ENCODE peak calls at places on chromosome 10, in four cellular contexts. G is naive thymus-derived CD4-positive, alpha-beta T cell; O is effector memory CD4-positive, alpha-beta T cell; P is CD8-positive, alpha-beta memory T cell. I is an unnamed sample.

GRCh38 chr10:117271427-117271826 is 30.5 kb downstream of the SLC18A2 start:
- DNase-seq in G (no peak), O (no peak), P (no peak), I (no peak)

GRCh38 chr10:70599319-70599718 is 3.2 kb downstream of the PRF1 start:
- DNase-seq in G (no peak), O (no peak), P (no peak), I (no peak)

GRCh38 chr10:87505366-87506113 is 847 bp downstream of the MINPP1 start:
- DNase-seq in G (peak; percentile 11), O (no peak), P (peak; percentile 20), I (peak; percentile 14)

GRCh38 chr10:6222755-6223154 is 20.0 kb downstream of the PFKFB3 start:
- DNase-seq in G (no peak), O (no peak), P (no peak), I (no peak)

GRCh38 chr10:25631471-25631870 is 302.6 kb upstream of the MYO3A start:
- DNase-seq in G (no peak), O (no peak), P (no peak), I (no peak)

GRCh38 chr10:74822583-74823089 is 3.8 kb upstream of the KAT6B start:
- DNase-seq in G (no peak), O (no peak), P (no peak), I (no peak)

GRCh38 chr10:103781329-103782061 is 73.9 kb downstream of the SH3PXD2A start:
- DNase-seq in G (no peak), O (no peak), P (no peak), I (no peak)

GRCh38 chr10:129841071-129841470 is 123.0 kb downstream of the EBF3 start:
- DNase-seq in G (no peak), O (no peak), P (no peak), I (no peak)

GRCh38 chr10:78875932-78876331 is 192.8 kb upstream of the ZMIZ1 start:
- DNase-seq in G (no peak), O (no peak), P (no peak), I (no peak)

GRCh38 chr10:24898501-24898900 is 53.9 kb downstream of the PRTFDC1 start:
- DNase-seq in G (no peak), O (no peak), P (no peak), I (no peak)

GRCh38 chr10:78365711-78366110 is 332.0 kb downstream of the RPS24 start:
- DNase-seq in G (no peak), O (no peak), P (no peak), I (no peak)

GRCh38 chr10:4270116-4270515 is 485.1 kb upstream of the KLF6 start:
- DNase-seq in G (no peak), O (no peak), P (no peak), I (no peak)

GRCh38 chr10:124685251-124685650 is 58.9 kb downstream of the FAM53B start:
- DNase-seq in G (no peak), O (no peak), P (no peak), I (no peak)

GRCh38 chr10:110789604-110790428 is 81.9 kb upstream of the PDCD4 start:
- DNase-seq in G (no peak), O (no peak), P (no peak), I (no peak)

GRCh38 chr10:29955308-29955935 is 104.0 kb downstream of the JCAD start:
- DNase-seq in G (no peak), O (no peak), P (no peak), I (no peak)

GRCh38 chr10:78774999-78775711 is 293.6 kb upstream of the ZMIZ1 start:
- DNase-seq in G (no peak), O (no peak), P (no peak), I (no peak)

GRCh38 chr10:78458983-78459638 is 425.4 kb downstream of the RPS24 start:
- DNase-seq in G (no peak), O (no peak), P (no peak), I (no peak)

GRCh38 chr10:112979927-112980326 is 29.9 kb downstream of the TCF7L2 start:
- DNase-seq in G (no peak), O (no peak), P (no peak), I (no peak)

GRCh38 chr10:72259491-72260214 is 14.1 kb upstream of the DDIT4 start:
- DNase-seq in G (no peak), O (no peak), P (no peak), I (no peak)

GRCh38 chr10:82887488-82887887 is 1012.5 kb downstream of the NRG3 start:
- DNase-seq in G (no peak), O (no peak), P (no peak), I (no peak)

GRCh38 chr10:97028832-97029178 is 157.0 kb downstream of the SLIT1 start:
- DNase-seq in G (no peak), O (no peak), P (no peak), I (no peak)

GRCh38 chr10:34475222-34475621 is 339.9 kb downstream of the PARD3 start:
- DNase-seq in G (no peak), O (no peak), P (no peak), I (no peak)

GRCh38 chr10:11610855-11611247 is 599 bp downstream of the USP6NL start:
- DNase-seq in G (peak; percentile 23), O (no peak), P (peak; percentile 11), I (peak; percentile 17)

GRCh38 chr10:32957341-32958084 is 517 bp downstream of the ITGB1 start:
- DNase-seq in G (peak; percentile 37), O (no peak), P (peak; percentile 39), I (no peak)

GRCh38 chr10:34540492-34540891 is 274.6 kb downstream of the PARD3 start:
- DNase-seq in G (no peak), O (no peak), P (no peak), I (no peak)

GRCh38 chr10:125977206-125977605 is 80.8 kb downstream of the FANK1 start:
- DNase-seq in G (no peak), O (no peak), P (no peak), I (no peak)

GRCh38 chr10:22670796-22671195 is 43.6 kb downstream of the PIP4K2A start:
- DNase-seq in G (no peak), O (no peak), P (no peak), I (no peak)

GRCh38 chr10:23656735-23657134 is 217.9 kb downstream of the OTUD1 start:
- DNase-seq in G (no peak), O (no peak), P (no peak), I (no peak)

GRCh38 chr10:26486985-26487850 is 49.1 kb downstream of the APBB1IP start:
- DNase-seq in G (no peak), O (peak; percentile 52), P (peak; percentile 61), I (peak; percentile 47)

GRCh38 chr10:110337906-110338305 is 33.2 kb upstream of the SMNDC1 start:
- DNase-seq in G (no peak), O (no peak), P (no peak), I (no peak)

GRCh38 chr10:115879372-115879771 is 393.6 kb downstream of the GFRA1 start:
- DNase-seq in G (no peak), O (no peak), P (no peak), I (no peak)

GRCh38 chr10:43409385-43410109 is 561 bp upstream of the HNRNPF start:
- DNase-seq in G (peak; percentile 53), O (peak; percentile 63), P (peak; percentile 75), I (peak; percentile 55)

GRCh38 chr10:78535716-78536218 is 502.1 kb downstream of the RPS24 start:
- DNase-seq in G (no peak), O (no peak), P (no peak), I (no peak)

GRCh38 chr10:133034092-133034491 is 53.6 kb upstream of the ADGRA1 start:
- DNase-seq in G (no peak), O (no peak), P (no peak), I (no peak)

DNA sequence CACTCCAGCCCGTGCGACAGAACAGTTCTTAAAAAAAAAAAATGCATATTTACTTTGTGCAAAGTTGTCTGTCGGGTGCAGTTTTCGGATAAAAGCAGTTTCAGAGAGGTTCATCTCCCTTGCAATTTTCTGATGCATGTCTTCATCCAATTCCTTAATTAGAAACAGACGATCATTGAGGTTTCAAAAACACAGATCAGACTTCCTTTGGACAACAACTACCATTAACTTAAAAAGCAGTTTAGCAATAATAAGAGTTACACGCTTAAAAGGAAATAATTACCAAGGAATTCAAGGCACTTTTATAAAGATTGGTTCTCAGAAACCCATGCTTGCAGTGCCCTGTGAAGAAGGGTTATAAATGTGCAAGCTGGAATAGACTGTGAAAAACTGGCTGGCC is 35.0 kb upstream of the HNRNPH3 start:
- DNase-seq in G (no peak), O (no peak), P (no peak), I (no peak)
- H3K9me3 ChIP-seq in G (no peaks in the 10 kb centered on the region), O (no peaks in the 10 kb centered on the region), P (no peaks in the 10 kb centered on the region), I (no peaks in the 10 kb centered on the region)

GRCh38 chr10:37448161-37448560 is 322.8 kb downstream of the ANKRD30A start:
- DNase-seq in G (no peak), O (no peak), P (no peak), I (no peak)
- H3K9me3 ChIP-seq in G (no peaks in the 10 kb centered on the region), O (no peaks in the 10 kb centered on the region), P (no peaks in the 10 kb centered on the region), I (peaks cover 2% of the 10 kb centered on the region)

DNA sequence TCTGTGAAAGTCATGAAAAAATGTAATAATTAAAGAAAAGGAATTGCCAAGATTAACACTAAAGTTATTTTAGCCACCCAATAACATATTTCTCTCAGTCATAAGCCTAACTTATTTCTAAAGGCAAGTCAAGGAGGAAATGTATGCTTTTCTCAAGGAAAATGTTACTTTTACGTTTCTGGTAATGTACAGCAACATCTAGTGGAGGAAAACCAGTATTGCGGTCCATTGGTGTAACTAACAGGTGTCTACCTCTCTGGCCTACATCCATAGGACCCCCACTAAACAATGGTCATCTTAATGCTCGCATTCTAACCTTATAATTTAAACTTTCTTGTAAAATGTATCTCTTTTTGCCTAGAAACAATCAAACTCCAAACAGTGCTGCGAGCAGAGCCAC is 437.5 kb downstream of the KIF20B start:
- DNase-seq in G (no peak), O (no peak), P (no peak), I (no peak)
- H3K9me3 ChIP-seq in G (peaks cover 33% of the 10 kb centered on the region), O (peaks cover 17% of the 10 kb centered on the region), P (peaks cover 13% of the 10 kb centered on the region), I (peaks cover 4% of the 10 kb centered on the region)

GRCh38 chr10:131574707-131575430 is 263.3 kb upstream of the TCERG1L start:
- DNase-seq in G (no peak), O (no peak), P (no peak), I (no peak)
- H3K9me3 ChIP-seq in G (no peaks in the 10 kb centered on the region), O (no peaks in the 10 kb centered on the region), P (no peaks in the 10 kb centered on the region), I (no peaks in the 10 kb centered on the region)

GRCh38 chr10:128473396-128473795 is 347.2 kb upstream of the MKI67 start:
- DNase-seq in G (no peak), O (no peak), P (no peak), I (no peak)
- H3K9me3 ChIP-seq in G (no peaks in the 10 kb centered on the region), O (no peaks in the 10 kb centered on the region), P (no peaks in the 10 kb centered on the region), I (no peaks in the 10 kb centered on the region)

I was measured in T-helper 17 cell.